ENCODE peak calls at places on chromosomes 7 and 10, in five cellular contexts. B is BJ, J is psoas muscle, U is upper lobe of right lung, N is DND-41. P is an unnamed sample. For H3K27me3, the result is how much of the 10 kb centered on the place peaks cover.

GRCh38 chr10:124174673-124175645 is 81.6 kb upstream of the CHST15 start:
- DNase-seq in B (peak), J (no peak), U (no peak), N (no peak), P (no peak)

GRCh38 chr10:107166378-107166777 is 1.9 kb upstream of the SORCS1 start:
- DNase-seq in B (no peak), J (no peak), U (no peak), N (no peak), P (no peak)

GRCh38 chr7:30914611-30915601 is 3.3 kb downstream of the AQP1 start:
- DNase-seq in B (peak), J (peak), U (no peak), N (no peak), P (no peak)

GRCh38 chr10:23157691-23158369 is 34.3 kb upstream of the PTF1A start:
- DNase-seq in B (no peak), J (no peak), U (no peak), N (peak), P (no peak)

GRCh38 chr7:45992831-45993230 is 71.8 kb upstream of the IGFBP3 start:
- DNase-seq in B (no peak), J (no peak), U (no peak), N (no peak), P (no peak)

GRCh38 chr10:14092749-14093148 is 238.0 kb downstream of the FRMD4A start:
- DNase-seq in B (no peak), J (no peak), U (no peak), N (no peak), P (no peak)

GRCh38 chr10:95336702-95337101 is 45.9 kb upstream of the PDLIM1 start:
- DNase-seq in B (no peak), J (no peak), U (no peak), N (no peak), P (no peak)

GRCh38 chr10:111117528-111118277 is 40.9 kb downstream of the ADRA2A start:
- DNase-seq in B (no peak), J (no peak), U (peak), N (no peak), P (no peak)

GRCh38 chr7:34191766-34192550 is 286.6 kb downstream of the BMPER start:
- DNase-seq in B (no peak), J (no peak), U (no peak), N (no peak), P (no peak)

GRCh38 chr7:113083132-113083833 is 3.3 kb downstream of the GPR85 start:
- DNase-seq in B (no peak), J (no peak), U (no peak), N (no peak), P (no peak)

GRCh38 chr7:45599851-45600706 is 25.9 kb downstream of the ADCY1 start:
- DNase-seq in B (no peak), J (no peak), U (peak), N (no peak), P (no peak)

GRCh38 chr7:138645284-138645683 is 55.9 kb downstream of the SVOPL start:
- DNase-seq in B (no peak), J (no peak), U (no peak), N (no peak), P (no peak)

GRCh38 chr7:90390926-90391325 is 12.3 kb upstream of the CLDN12 start:
- DNase-seq in B (no peak), J (no peak), U (no peak), N (no peak), P (no peak)

GRCh38 chr10:93816123-93816747 is 58.5 kb downstream of the LGI1 start:
- DNase-seq in B (peak), J (peak), U (peak), N (peak), P (peak)

GRCh38 chr7:106309352-106309751 is 24.6 kb upstream of the NAMPT start:
- DNase-seq in B (no peak), J (no peak), U (no peak), N (no peak), P (no peak)

GRCh38 chr10:88990528-88991160 is at the start of gene FAS:
- DNase-seq in B (no peak), J (peak), U (peak), N (peak), P (peak)

GRCh38 chr10:88992945-88993537 is 2.4 kb downstream of the FAS start:
- DNase-seq in B (no peak), J (no peak), U (no peak), N (no peak), P (no peak)

GRCh38 chr10:88989824-88990527 is 622 bp upstream of the FAS start:
- DNase-seq in B (peak), J (peak), U (no peak), N (no peak), P (no peak)

GRCh38 chr10:88991900-88992237 is 1.3 kb downstream of the FAS start:
- DNase-seq in B (no peak), J (no peak), U (no peak), N (no peak), P (no peak)

GRCh38 chr10:88991161-88991899 is 732 bp downstream of the FAS start:
- DNase-seq in B (no peak), J (peak), U (peak), N (peak), P (peak)
- TF ChIP-seq CTCF in B (peak), J (no peak), U (no peak), N (peak), P (peak)

GRCh38 chr7:76267107-76267834 is 35.2 kb upstream of the HSPB1 start:
- DNase-seq in B (no peak), J (no peak), U (no peak), N (no peak), P (no peak)

GRCh38 chr7:76262683-76263402 is 39.6 kb upstream of the HSPB1 start:
- DNase-seq in B (no peak), J (no peak), U (no peak), N (peak), P (no peak)

GRCh38 chr7:76268376-76268775 is 34.1 kb upstream of the HSPB1 start:
- DNase-seq in B (no peak), J (no peak), U (no peak), N (no peak), P (no peak)

GRCh38 chr7:76267835-76268183 is 34.7 kb upstream of the HSPB1 start:
- DNase-seq in B (no peak), J (no peak), U (no peak), N (no peak), P (no peak)

DNA sequence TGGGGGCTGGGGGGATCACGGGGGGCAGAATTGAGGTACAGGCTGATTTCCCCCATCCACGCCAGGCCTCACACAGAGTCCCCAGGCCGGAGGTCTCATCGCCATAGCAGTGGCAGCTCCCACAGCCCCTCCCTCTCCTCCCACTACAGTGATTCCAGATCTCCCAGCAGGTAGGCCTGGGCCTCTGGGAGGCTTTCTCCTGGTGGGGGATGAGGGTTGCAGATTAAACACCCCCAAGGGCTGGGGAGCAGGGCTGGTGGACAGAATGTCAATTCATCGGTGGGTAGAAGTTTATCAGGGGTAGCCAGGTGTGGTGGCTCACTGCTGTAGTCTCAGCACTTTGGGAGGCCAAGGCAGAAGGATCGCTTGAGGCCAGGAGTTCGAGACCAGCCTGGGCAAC is 37.2 kb upstream of the HSPB1 start:
- DNase-seq in B (no peak), J (no peak), U (no peak), N (no peak), P (no peak)
- H3K27me3 ChIP-seq in B (under half), J (under half), U (under half), N (under half), P (under half)

GRCh38 chr10:91191581-91191919 is 28.9 kb upstream of the PCGF5 start:
- DNase-seq in B (no peak), J (no peak), U (no peak), N (no peak), P (no peak)

GRCh38 chr10:91196268-91197043 is 24.0 kb upstream of the PCGF5 start:
- DNase-seq in B (no peak), J (no peak), U (no peak), N (no peak), P (no peak)

GRCh38 chr10:91197044-91197651 is 23.3 kb upstream of the PCGF5 start:
- DNase-seq in B (no peak), J (no peak), U (no peak), N (no peak), P (no peak)

GRCh38 chr10:91190876-91191580 is 29.4 kb upstream of the PCGF5 start:
- DNase-seq in B (no peak), J (no peak), U (no peak), N (no peak), P (no peak)

GRCh38 chr10:91194497-91195179 is 25.8 kb upstream of the PCGF5 start:
- DNase-seq in B (no peak), J (no peak), U (no peak), N (no peak), P (no peak)
- TF ChIP-seq CTCF in B (no peak), J (no peak), U (no peak), N (no peak), P (no peak)

GRCh38 chr10:46560381-46560780 is 3.9 kb upstream of the GPRIN2 start:
- DNase-seq in B (no peak), J (peak), U (peak), N (peak), P (no peak)
- H3K27me3 ChIP-seq in B (under half), J (under half), U (under half), N (under half), P (half or more)

GRCh38 chr10:70221030-70221429 is 12.2 kb downstream of the PPA1 start:
- DNase-seq in B (no peak), J (no peak), U (no peak), N (no peak), P (no peak)
- TF ChIP-seq CTCF in B (no peak), J (no peak), U (no peak), N (no peak), P (no peak)

DNA sequence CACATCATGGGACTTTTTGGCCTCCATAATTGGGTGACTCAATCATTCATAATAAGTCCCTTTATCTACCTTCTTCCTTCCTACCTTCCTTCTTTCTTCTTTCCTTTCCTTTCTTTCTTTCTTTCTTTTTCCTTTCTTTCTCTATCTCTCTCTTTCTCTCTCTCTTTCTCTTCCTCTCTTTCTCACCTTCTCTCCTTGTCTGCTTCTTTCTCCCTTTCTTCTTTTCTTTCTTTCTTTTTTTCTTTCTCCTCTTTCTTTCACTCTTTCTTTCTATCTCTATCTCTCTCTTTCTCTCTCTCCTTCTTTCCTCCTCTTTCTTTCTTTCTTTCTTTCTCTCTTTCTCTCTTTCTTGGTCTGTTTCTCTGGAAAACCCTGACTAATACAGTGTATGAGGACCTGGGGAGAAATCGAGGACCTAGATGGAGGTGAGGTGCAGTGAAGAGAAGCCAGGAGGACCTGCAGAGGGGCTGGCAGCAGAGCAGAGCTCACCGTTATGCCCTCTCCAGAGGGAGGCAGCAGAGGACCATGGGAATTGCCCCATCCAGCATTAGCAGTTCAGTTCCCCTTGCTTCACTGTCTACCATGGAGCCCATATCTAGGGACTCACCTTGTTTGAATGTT is 52.7 kb upstream of the BTRC start:
- DNase-seq in B (no peak), J (peak), U (no peak), N (peak), P (no peak)
- H3K27me3 ChIP-seq in B (under half), J (under half), U (under half), N (under half), P (under half)

GRCh38 chr7:114426824-114427223 is 12.2 kb downstream of the FOXP2 start:
- DNase-seq in B (no peak), J (no peak), U (no peak), N (no peak), P (no peak)
- TF ChIP-seq CTCF in B (peak), J (peak), U (peak), N (peak), P (no peak)

GRCh38 chr10:58019863-58020537 is 247.7 kb downstream of the IPMK start:
- DNase-seq in B (no peak), J (no peak), U (no peak), N (no peak), P (no peak)
- H3K27me3 ChIP-seq in B (under half), J (under half), U (under half), N (under half), P (under half)

GRCh38 chr10:128483216-128483615 is 357.0 kb upstream of the MKI67 start:
- DNase-seq in B (no peak), J (no peak), U (peak), N (no peak), P (no peak)

GRCh38 chr10:128480601-128481000 is 354.4 kb upstream of the MKI67 start:
- DNase-seq in B (no peak), J (no peak), U (no peak), N (no peak), P (no peak)

GRCh38 chr10:128484041-128484440 is 357.8 kb upstream of the MKI67 start:
- DNase-seq in B (no peak), J (no peak), U (no peak), N (no peak), P (no peak)

GRCh38 chr10:128476845-128477244 is 350.6 kb upstream of the MKI67 start:
- DNase-seq in B (no peak), J (no peak), U (no peak), N (no peak), P (no peak)

DNA sequence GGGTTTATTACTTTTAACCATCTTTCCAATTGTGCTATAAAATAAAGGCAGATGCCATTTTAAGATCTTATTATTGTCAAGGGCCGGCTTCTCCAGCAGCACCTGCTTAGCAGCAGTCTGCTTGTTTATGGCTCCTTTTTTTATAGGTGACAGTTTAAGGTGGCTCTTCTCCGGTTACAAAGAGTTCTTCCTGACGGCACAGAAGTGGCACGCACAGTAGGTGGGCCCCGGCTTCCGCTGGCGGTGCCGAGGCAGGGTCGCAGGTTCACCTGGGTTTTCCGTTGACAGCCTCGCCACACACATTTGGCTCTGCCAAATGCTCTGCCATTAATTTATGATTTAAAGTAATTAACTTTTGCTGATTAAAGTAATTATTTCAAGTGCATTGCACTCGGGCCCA is 354.9 kb upstream of the MKI67 start:
- DNase-seq in B (no peak), J (no peak), U (no peak), N (no peak), P (no peak)
- TF ChIP-seq CTCF in B (no peak), J (no peak), U (no peak), N (no peak), P (no peak)

GRCh38 chr7:64611717-64612116 is 48.8 kb upstream of the ZNF680 start:
- DNase-seq in B (no peak), J (no peak), U (no peak), N (no peak), P (no peak)
- H3K27me3 ChIP-seq in B (under half), J (under half), U (under half), N (under half), P (under half)